ENCODE peak calls at places on chromosomes 13 and 19, in four cellular contexts. C is activated T-cell treated with anti-CD3 and anti-CD28 coated beads, Interleukin-2, amount 50 U/mL, for 72 hours; K is naive thymus-derived CD8-positive, alpha-beta T cell; A is foreskin fibroblast. G is an unnamed sample.

GRCh38 chr13:106558527-106558926 is 9.4 kb downstream of the ARGLU1 start:
- DNase-seq in C (no peak), A (no peak), K (no peak), G (no peak)

GRCh38 chr19:10718205-10719196 is 622 bp downstream of the DNM2 start:
- DNase-seq in A (peak; percentile 41), C (peak; percentile 76), K (peak; percentile 42), G (peak; percentile 76)

GRCh38 chr19:27754700-27755099 is 1458.3 kb downstream of the UQCRFS1 start:
- DNase-seq in C (no peak), K (no peak), A (no peak), G (no peak)

GRCh38 chr19:33438016-33438671 is 64.6 kb downstream of the CEBPG start:
- DNase-seq in A (no peak), K (no peak), C (no peak), G (peak; percentile 28)

GRCh38 chr19:47306303-47306702 is 3.4 kb upstream of the C5AR1 start:
- DNase-seq in K (no peak), C (no peak), A (no peak), G (no peak)

GRCh38 chr13:89568276-89568675 is 1779.2 kb upstream of the MIR17HG start:
- DNase-seq in K (no peak), C (no peak), A (no peak), G (no peak)

GRCh38 chr13:109737046-109737573 is 49.3 kb downstream of the IRS2 start:
- DNase-seq in A (no peak), K (no peak), C (no peak), G (no peak)

GRCh38 chr13:47213057-47213456 is 316.2 kb upstream of the HTR2A start:
- DNase-seq in A (no peak), C (no peak), K (no peak), G (no peak)

GRCh38 chr13:50995870-50996269 is 86.3 kb downstream of the RNASEH2B start:
- DNase-seq in K (no peak), A (no peak), C (no peak), G (no peak)

GRCh38 chr19:10294368-10294697 is 4.6 kb downstream of the ICAM5 start:
- DNase-seq in A (no peak), K (no peak), C (peak; percentile 31), G (no peak)

GRCh38 chr19:9768175-9769112 is at the start of gene ZNF846:
- DNase-seq in A (peak; percentile 95), C (peak; percentile 94), K (peak; percentile 88), G (peak; percentile 96)

GRCh38 chr13:100493418-100493817 is 95.2 kb downstream of the GGACT start:
- DNase-seq in C (no peak), A (no peak), K (no peak), G (no peak)

GRCh38 chr19:29811125-29812079 is at the start of gene CCNE1:
- DNase-seq in K (peak; percentile 92), A (peak; percentile 79), C (peak; percentile 97), G (peak; percentile 95)

GRCh38 chr19:45306522-45307027 is 16.1 kb downstream of the CKM start:
- DNase-seq in K (no peak), C (no peak), A (no peak), G (no peak)